ENCODE peak calls at places on chromosomes 5 and 9, in eight cellular contexts. X, M, F, U, O, E, Q and R are unnamed samples.

GRCh38 chr5:59959330-59959729 is 65.8 kb upstream of the PDE4D start:
- DNase-seq in X (no peak), M (no peak), F (no peak), U (no peak), O (no peak), E (no peak), Q (no peak), R (no peak)

GRCh38 chr9:114655689-114656088 is 1.9 kb downstream of the TEX53 start:
- DNase-seq in X (peak; percentile 80), M (peak; percentile 56), F (no peak), U (peak; percentile 69), O (no peak), E (no peak), Q (no peak), R (no peak)

GRCh38 chr5:60352992-60353391 is 347.0 kb downstream of the DEPDC1B start:
- DNase-seq in X (no peak), M (no peak), F (no peak), U (no peak), O (no peak), E (no peak), Q (no peak), R (no peak)

GRCh38 chr9:130701059-130702022 is 7.8 kb downstream of the EXOSC2 start:
- DNase-seq in X (peak; percentile 42), M (peak; percentile 75), F (peak; percentile 66), U (peak; percentile 93), O (peak; percentile 60), E (peak; percentile 91), Q (peak; percentile 76), R (peak; percentile 55)

GRCh38 chr5:16916262-16916878 is 19.7 kb downstream of the MYO10 start:
- DNase-seq in X (peak; percentile 93), M (peak; percentile 57), F (no peak), U (peak; percentile 95), O (no peak), E (no peak), Q (no peak), R (no peak)

GRCh38 chr9:126957687-126958053 is 43.1 kb downstream of the RALGPS1 start:
- DNase-seq in X (no peak), M (no peak), F (no peak), U (peak; percentile 36), O (no peak), E (no peak), Q (no peak), R (no peak)

GRCh38 chr5:54669285-54669684 is 151.7 kb downstream of the SNX18 start:
- DNase-seq in X (no peak), M (no peak), F (no peak), U (peak; percentile 56), O (no peak), E (no peak), Q (no peak), R (no peak)

GRCh38 chr5:145295236-145295635 is 539.9 kb downstream of the PRELID2 start:
- DNase-seq in X (no peak), M (no peak), F (no peak), U (no peak), O (no peak), E (no peak), Q (no peak), R (no peak)

GRCh38 chr9:114202396-114202795 is 47.1 kb downstream of the COL27A1 start:
- DNase-seq in X (no peak), M (peak; percentile 48), F (no peak), U (no peak), O (no peak), E (no peak), Q (no peak), R (no peak)

DNA sequence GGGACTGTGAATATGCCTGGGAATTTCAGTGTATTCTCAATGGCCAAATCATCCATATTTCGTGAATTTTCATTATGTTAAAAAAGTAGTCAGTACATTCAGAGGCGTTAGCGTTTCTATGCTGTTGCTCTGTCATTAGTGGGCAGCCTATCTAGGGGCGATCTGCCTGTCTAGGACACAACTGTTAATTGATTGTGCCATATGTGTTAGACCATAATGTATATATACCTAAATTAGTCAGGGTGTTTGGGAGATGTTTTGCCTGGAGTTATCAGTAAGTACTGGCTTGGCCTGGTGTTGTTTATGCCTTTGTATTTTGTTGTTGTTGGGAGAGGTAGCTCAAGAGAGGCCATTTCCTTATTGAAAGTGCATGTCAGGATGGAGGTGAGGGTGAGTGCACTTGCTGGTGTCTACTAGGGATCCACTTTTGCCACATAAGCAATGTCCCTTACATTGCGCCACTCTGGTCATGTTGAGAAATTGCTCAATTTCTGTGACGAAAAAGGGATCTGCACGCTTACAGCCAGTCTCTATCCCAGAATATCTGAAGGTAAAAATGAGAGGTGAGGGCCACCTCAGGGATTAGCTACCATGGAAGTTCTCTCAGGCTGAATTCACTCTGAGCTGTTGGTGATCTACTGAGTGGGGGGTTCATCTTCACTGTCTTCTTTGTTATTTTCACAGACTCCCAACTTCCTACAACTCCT is 123.3 kb downstream of the ST8SIA4 start:
- DNase-seq in X (no peak), M (peak; percentile 90), F (no peak), U (no peak), O (no peak), E (no peak), Q (no peak), R (peak; percentile 86)
- TF ChIP-seq CTCF in X (no peak), M (no peak), F (no peak), U (no peak), O (no peak), E (no peak), Q (no peak), R (no peak)

GRCh38 chr5:68333649-68334549 is 118.3 kb downstream of the PIK3R1 start:
- DNase-seq in X (peak; percentile 73), M (peak; percentile 30), F (no peak), U (peak; percentile 82), O (no peak), E (no peak), Q (no peak), R (no peak)
- TF ChIP-seq CTCF in X (peak; percentile 43), M (no peak), F (no peak), U (peak; percentile 45), O (no peak), E (no peak), Q (no peak), R (no peak)

GRCh38 chr5:127288676-127289075 is 1.9 kb upstream of the MEGF10 start:
- DNase-seq in X (no peak), M (no peak), F (no peak), U (no peak), O (no peak), E (no peak), Q (no peak), R (no peak)

GRCh38 chr5:127292030-127292735 is 1.6 kb downstream of the MEGF10 start:
- DNase-seq in X (no peak), M (no peak), F (no peak), U (no peak), O (no peak), E (no peak), Q (no peak), R (no peak)

GRCh38 chr5:127290946-127291763 is 559 bp downstream of the MEGF10 start:
- DNase-seq in X (no peak), M (no peak), F (no peak), U (peak; percentile 10), O (no peak), E (no peak), Q (no peak), R (no peak)

GRCh38 chr5:127293373-127293772 is 2.8 kb downstream of the MEGF10 start:
- DNase-seq in X (no peak), M (no peak), F (no peak), U (no peak), O (no peak), E (no peak), Q (no peak), R (no peak)

DNA sequence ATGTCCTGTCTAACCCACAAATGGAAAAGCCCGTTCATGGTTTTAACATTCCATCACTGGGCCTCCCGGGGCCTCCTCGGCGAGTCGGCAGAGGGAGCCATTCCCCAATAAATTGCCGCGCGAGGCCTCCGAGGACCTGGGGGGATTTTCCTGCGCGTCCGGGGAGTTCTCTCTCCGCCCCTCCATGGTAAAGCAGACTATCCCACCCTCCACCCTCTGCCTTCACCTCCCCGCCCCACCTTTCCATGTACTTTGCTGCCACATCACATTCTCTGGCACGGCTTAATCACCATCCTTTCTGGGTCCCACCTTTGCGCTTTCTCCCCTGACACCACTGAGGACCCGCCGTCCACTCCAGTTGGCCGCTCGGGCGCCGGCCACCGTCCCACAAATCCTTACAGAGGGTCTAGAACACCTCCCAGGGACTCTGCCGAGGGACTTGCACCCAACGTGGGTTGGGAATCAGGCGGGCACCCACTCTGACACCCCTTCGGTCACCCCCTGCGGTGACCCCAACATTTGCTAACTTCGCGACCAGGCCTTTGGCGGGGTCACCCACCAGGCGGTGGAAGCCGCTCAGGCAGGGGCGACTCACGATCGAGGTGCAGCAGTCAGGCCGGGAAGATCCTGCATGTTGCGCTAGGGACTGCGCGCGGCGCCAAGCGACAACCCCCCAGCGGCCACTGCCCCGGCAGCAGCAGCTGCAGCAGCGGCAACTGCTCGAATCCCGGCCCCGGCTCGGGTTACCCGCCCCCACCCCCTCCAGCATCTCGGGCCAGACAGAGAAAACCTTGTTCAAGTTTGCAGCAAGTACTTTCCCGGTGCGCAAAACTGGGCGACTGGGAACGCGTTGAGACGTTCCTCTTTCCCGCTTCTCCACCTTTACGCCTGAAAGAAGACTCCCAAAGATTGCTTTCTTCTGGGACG is at the start of gene MEGF10:
- DNase-seq in X (no peak), M (peak; percentile 12), F (peak; percentile 44), U (peak; percentile 48), O (peak; percentile 41), E (peak; percentile 70), Q (no peak), R (no peak)
- TF ChIP-seq CTCF in X (peak; percentile 88), M (peak; percentile 33), F (peak; percentile 41), U (peak; percentile 78), O (peak; percentile 46), E (peak; percentile 54), Q (peak; percentile 52), R (no peak)

GRCh38 chr5:141186897-141187512 is at the start of gene PCDHB9:
- DNase-seq in X (no peak), M (peak; percentile 75), F (no peak), U (peak; percentile 8), O (no peak), E (peak; percentile 62), Q (no peak), R (no peak)

GRCh38 chr5:141180313-141180712 is 1.9 kb upstream of the PCDHB16 start:
- DNase-seq in X (no peak), M (no peak), F (no peak), U (no peak), O (no peak), E (no peak), Q (no peak), R (no peak)

DNA sequence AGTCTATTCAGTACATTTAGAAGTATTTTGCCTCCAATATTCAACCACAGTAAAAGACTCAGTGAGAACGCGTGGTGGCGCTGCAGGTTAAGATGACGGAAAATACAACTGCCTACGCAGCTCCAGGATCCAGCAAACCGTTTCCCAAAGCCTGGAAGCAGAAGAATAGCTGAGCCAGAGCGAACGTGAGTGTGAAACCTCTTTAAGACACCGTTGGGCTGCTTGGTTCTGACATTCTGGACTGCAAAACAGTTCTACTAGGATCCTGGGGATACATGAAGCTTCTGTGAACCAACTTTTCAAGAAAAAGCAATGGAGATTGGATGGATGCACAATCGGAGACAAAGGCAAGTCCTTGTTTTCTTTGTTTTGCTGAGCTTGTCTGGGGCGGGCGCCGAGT is at the start of gene PCDHB16:
- DNase-seq in X (no peak), M (no peak), F (no peak), U (peak; percentile 5), O (peak; percentile 46), E (peak; percentile 60), Q (no peak), R (no peak)
- TF ChIP-seq CTCF in X (peak; percentile 61), M (no peak), F (no peak), U (peak; percentile 20), O (peak; percentile 17), E (peak; percentile 55), Q (peak; percentile 28), R (no peak)